ENCODE peak calls at places on chromosomes 6 and 20, in seven cellular contexts. A is HTR-8/SVneo; G is PC-3; D is dorsolateral prefrontal cortex; M is stimulated activated naive B cell treated with anti-CD40 and anti-IgM and Interleukin-4, amounts not matched to agents 10 μg/mL and 1 μg/mL and 100 μg/mL, for 72 hours; U is nephron progenitor cell; O is GM12892. L is an unnamed sample.

GRCh38 chr6:17610835-17611234 is 10.7 kb downstream of the FAM8A1 start:
- DNase-seq in A (no peak), G (no peak), D (no peak), M (no peak), U (no peak), O (no peak), L (no peak)

GRCh38 chr20:25012616-25013189 is 20.2 kb upstream of the APMAP start:
- DNase-seq in A (no peak), G (no peak), D (peak), M (no peak), U (no peak), O (no peak), L (no peak)

GRCh38 chr6:111686249-111686997 is 80.7 kb upstream of the TRAF3IP2 start:
- DNase-seq in A (no peak), G (no peak), D (no peak), M (no peak), U (peak), O (no peak), L (no peak)

GRCh38 chr6:73134588-73134987 is 90.7 kb downstream of the KHDC1L start:
- DNase-seq in A (no peak), G (peak), D (peak), M (peak), U (peak), O (no peak), L (no peak)

GRCh38 chr6:155177369-155177961 is 86.3 kb upstream of the CLDN20 start:
- DNase-seq in A (no peak), G (peak), D (no peak), M (no peak), U (peak), O (no peak), L (peak)

GRCh38 chr20:44460795-44461141 is 14.9 kb upstream of the TTPAL start:
- DNase-seq in A (peak), G (peak), D (no peak), M (no peak), U (no peak), O (no peak), L (no peak)

GRCh38 chr20:49890651-49891361 is 24.5 kb downstream of the SPATA2 start:
- DNase-seq in A (no peak), G (no peak), D (no peak), M (no peak), U (no peak), O (no peak), L (no peak)

GRCh38 chr6:131060311-131060710 is 2.7 kb downstream of the EPB41L2 start:
- DNase-seq in A (no peak), G (peak), D (no peak), M (no peak), U (no peak), O (no peak), L (no peak)

GRCh38 chr20:14193885-14194284 is 143.5 kb downstream of the FLRT3 start:
- DNase-seq in A (no peak), G (peak), D (no peak), M (no peak), U (no peak), O (no peak), L (no peak)

GRCh38 chr20:19672498-19672897 is 85.6 kb upstream of the RIN2 start:
- DNase-seq in A (no peak), G (peak), D (no peak), M (no peak), U (no peak), O (no peak), L (no peak)

GRCh38 chr6:90156861-90157260 is 139.8 kb downstream of the BACH2 start:
- DNase-seq in A (no peak), G (peak), D (no peak), M (no peak), U (no peak), O (no peak), L (no peak)

GRCh38 chr20:10498196-10498595 is 63.1 kb downstream of the SLX4IP start:
- DNase-seq in A (no peak), G (no peak), D (no peak), M (no peak), U (no peak), O (no peak), L (no peak)

GRCh38 chr20:61970357-61970756 is 95.3 kb downstream of the TAF4 start:
- DNase-seq in A (no peak), G (no peak), D (no peak), M (no peak), U (no peak), O (no peak), L (peak)

GRCh38 chr20:53040678-53041674 is 68.8 kb downstream of the TSHZ2 start:
- DNase-seq in A (no peak), G (no peak), D (no peak), M (no peak), U (no peak), O (no peak), L (no peak)

GRCh38 chr6:160156842-160157241 is 35.2 kb downstream of the SLC22A1 start:
- DNase-seq in A (no peak), G (no peak), D (no peak), M (no peak), U (no peak), O (no peak), L (no peak)

GRCh38 chr6:154969796-154970195 is 25.3 kb upstream of the TIAM2 start:
- DNase-seq in A (no peak), G (no peak), D (no peak), M (no peak), U (no peak), O (no peak), L (no peak)

GRCh38 chr6:90414352-90414751 is 117.7 kb upstream of the BACH2 start:
- DNase-seq in A (no peak), G (no peak), D (no peak), M (no peak), U (no peak), O (no peak), L (no peak)

GRCh38 chr6:2582268-2582667 is 168.5 kb downstream of the MYLK4 start:
- DNase-seq in A (no peak), G (no peak), D (no peak), M (no peak), U (no peak), O (no peak), L (no peak)

GRCh38 chr6:168062346-168063289 is 16.4 kb downstream of the FRMD1 start:
- DNase-seq in A (no peak), G (no peak), D (no peak), M (no peak), U (no peak), O (no peak), L (no peak)

GRCh38 chr6:2185056-2185455 is 60.3 kb downstream of the GMDS start:
- DNase-seq in A (no peak), G (no peak), D (no peak), M (no peak), U (no peak), O (no peak), L (no peak)

GRCh38 chr20:1434571-1435336 is 31.9 kb downstream of the NSFL1C start:
- DNase-seq in A (peak), G (peak), D (no peak), M (peak), U (no peak), O (peak), L (peak)

GRCh38 chr6:29696147-29697129 is 15.5 kb upstream of the ZFP57 start:
- DNase-seq in A (peak), G (peak), D (no peak), M (no peak), U (peak), O (no peak), L (no peak)

GRCh38 chr6:100283288-100283687 is 181.4 kb downstream of the SIM1 start:
- DNase-seq in A (peak), G (peak), D (no peak), M (no peak), U (no peak), O (no peak), L (no peak)

GRCh38 chr20:16317445-16318362 is 255.5 kb downstream of the KIF16B start:
- DNase-seq in A (no peak), G (no peak), D (no peak), M (no peak), U (no peak), O (no peak), L (no peak)

GRCh38 chr6:40356242-40356910 is 230.8 kb downstream of the LRFN2 start:
- DNase-seq in A (no peak), G (no peak), D (no peak), M (no peak), U (no peak), O (no peak), L (no peak)

GRCh38 chr6:23180504-23181293 is 611.3 kb downstream of the HDGFL1 start:
- DNase-seq in A (no peak), G (no peak), D (peak), M (no peak), U (no peak), O (no peak), L (no peak)

GRCh38 chr20:24752612-24753011 is 196.5 kb upstream of the CST7 start:
- DNase-seq in A (no peak), G (no peak), D (no peak), M (no peak), U (no peak), O (no peak), L (no peak)

GRCh38 chr6:107786179-107786578 is 37.9 kb downstream of the SCML4 start:
- DNase-seq in A (no peak), G (no peak), D (no peak), M (no peak), U (no peak), O (no peak), L (no peak)

GRCh38 chr6:140744648-140745320 is 1370.3 kb upstream of the CITED2 start:
- DNase-seq in A (no peak), G (peak), D (no peak), M (no peak), U (no peak), O (peak), L (peak)

GRCh38 chr6:168070804-168071203 is 8.2 kb downstream of the FRMD1 start:
- DNase-seq in A (no peak), G (no peak), D (no peak), M (no peak), U (no peak), O (no peak), L (no peak)